ENCODE peak calls at places on chromosomes 13 and 19, in seven cellular contexts. Z, O, S, K, B, G and H are unnamed samples. For H3K4me1, the result is how much of the 10 kb centered on the place peaks cover.

GRCh38 chr19:49104229-49104864 is 9.8 kb upstream of the LIN7B start:
- DNase-seq in Z (no peak), O (no peak), S (no peak), K (no peak), B (no peak), G (no peak), H (no peak)

GRCh38 chr13:96141032-96141431 is 51.1 kb downstream of the HS6ST3 start:
- DNase-seq in Z (no peak), O (no peak), S (no peak), K (no peak), B (no peak), G (no peak), H (no peak)

GRCh38 chr13:72643339-72643989 is 84.0 kb downstream of the MZT1 start:
- DNase-seq in Z (no peak), O (peak), S (peak), K (no peak), B (no peak), G (no peak), H (no peak)

GRCh38 chr13:22736084-22736767 is 444.6 kb upstream of the SGCG start:
- DNase-seq in Z (peak), O (no peak), S (no peak), K (no peak), B (no peak), G (no peak), H (no peak)

GRCh38 chr19:1503089-1503924 is 9.5 kb downstream of the ADAMTSL5 start:
- DNase-seq in Z (no peak), O (peak), S (peak), K (no peak), B (no peak), G (peak), H (no peak)

GRCh38 chr13:43473437-43473836 is 313.3 kb downstream of the ENOX1 start:
- DNase-seq in Z (no peak), O (no peak), S (no peak), K (no peak), B (no peak), G (no peak), H (no peak)

GRCh38 chr19:49442354-49442753 is 1.0 kb upstream of the SLC17A7 start:
- DNase-seq in Z (no peak), O (no peak), S (no peak), K (no peak), B (no peak), G (peak), H (no peak)

GRCh38 chr13:70249332-70250064 is 141.2 kb upstream of the KLHL1 start:
- DNase-seq in Z (no peak), O (no peak), S (no peak), K (no peak), B (no peak), G (no peak), H (no peak)

GRCh38 chr13:26051231-26052135 is at the start of gene SHISA2:
- DNase-seq in Z (no peak), O (peak), S (peak), K (peak), B (peak), G (no peak), H (peak)

GRCh38 chr13:30510091-30510490 is 44.4 kb upstream of the HMGB1 start:
- DNase-seq in Z (no peak), O (no peak), S (no peak), K (no peak), B (no peak), G (no peak), H (no peak)

GRCh38 chr13:43157796-43158195 is 134.4 kb downstream of the DNAJC15 start:
- DNase-seq in Z (no peak), O (no peak), S (no peak), K (no peak), B (peak), G (no peak), H (no peak)

GRCh38 chr13:95552539-95553270 is at the start of gene CLDN10:
- DNase-seq in Z (peak), O (peak), S (no peak), K (no peak), B (no peak), G (no peak), H (no peak)

GRCh38 chr13:52029569-52029968 is 5.1 kb downstream of the UTP14C start:
- DNase-seq in Z (no peak), O (no peak), S (no peak), K (no peak), B (no peak), G (no peak), H (no peak)

GRCh38 chr19:5263615-5264014 is 77.0 kb downstream of the PTPRS start:
- DNase-seq in Z (no peak), O (no peak), S (no peak), K (no peak), B (no peak), G (no peak), H (no peak)
- TF ChIP-seq POLR2AphosphoS5 in Z (peak), O (no peak), S (no peak), K (no peak), B (no peak), G (no peak), H (no peak)

DNA sequence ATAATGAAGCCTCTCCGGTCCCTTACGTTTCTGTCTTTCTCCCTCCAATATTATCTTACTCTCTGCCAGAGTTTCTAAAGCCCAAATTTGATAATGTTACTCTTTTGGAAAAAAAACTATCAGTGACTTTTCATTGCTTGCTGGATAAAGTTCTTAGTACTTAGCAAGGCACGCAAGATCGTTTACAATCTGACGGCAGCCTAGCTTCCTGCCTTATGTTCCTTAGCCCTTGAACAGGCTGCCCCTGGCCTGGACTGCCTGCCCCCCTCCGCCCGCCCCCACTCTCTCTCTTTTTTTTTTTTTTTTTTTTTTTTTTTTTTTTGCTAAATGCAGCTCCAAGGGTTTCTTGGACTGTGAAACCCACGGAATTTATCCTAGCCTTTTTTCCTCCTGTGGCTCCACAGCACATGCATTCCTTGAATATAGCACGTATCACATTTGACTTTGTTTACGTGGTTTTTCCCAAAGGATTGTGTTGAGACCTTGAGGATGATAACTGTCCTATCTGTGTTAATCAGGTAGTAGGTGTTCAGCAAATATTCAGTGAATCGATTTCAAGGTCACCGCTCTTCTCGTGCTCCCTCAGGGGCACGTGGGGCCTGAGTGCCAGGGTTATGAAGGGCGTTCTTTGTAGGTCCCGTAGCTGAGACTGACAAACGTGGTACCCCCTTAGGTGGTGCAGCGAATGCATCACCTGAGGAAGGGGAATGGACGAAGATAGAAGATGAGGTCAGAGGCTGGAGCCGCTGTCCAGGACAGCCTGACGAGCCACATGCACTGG is 130.9 kb upstream of the RNF113B start:
- DNase-seq in Z (no peak), O (no peak), S (no peak), K (no peak), B (no peak), G (peak), H (no peak)
- TF ChIP-seq POLR2A in Z (no peak), O (no peak), S (no peak), K (no peak), B (no peak), G (no peak), H (no peak)

GRCh38 chr13:67227131-67227983 is 2.8 kb downstream of the PCDH9 start:
- DNase-seq in Z (no peak), O (no peak), S (no peak), K (no peak), B (no peak), G (no peak), H (no peak)
- H3K4me1 ChIP-seq in Z (under half), O (under half), S (under half), K (under half), B (under half), G (under half), H (under half)

GRCh38 chr19:35211545-35212230 is 16.9 kb downstream of the FAM187B start:
- DNase-seq in Z (peak), O (peak), S (peak), K (peak), B (peak), G (peak), H (no peak)

GRCh38 chr19:35212241-35212640 is 16.3 kb downstream of the FAM187B start:
- DNase-seq in Z (peak), O (no peak), S (no peak), K (no peak), B (peak), G (no peak), H (no peak)

GRCh38 chr19:35216026-35216832 is 12.3 kb downstream of the FAM187B start:
- DNase-seq in Z (peak), O (no peak), S (no peak), K (no peak), B (no peak), G (no peak), H (no peak)

GRCh38 chr19:35214766-35215422 is 13.6 kb downstream of the FAM187B start:
- DNase-seq in Z (no peak), O (no peak), S (no peak), K (no peak), B (no peak), G (no peak), H (no peak)

GRCh38 chr19:35213678-35214632 is 14.6 kb downstream of the FAM187B start:
- DNase-seq in Z (peak), O (peak), S (peak), K (peak), B (no peak), G (peak), H (no peak)
- TF ChIP-seq POLR2AphosphoS5 in Z (peak), O (peak), S (peak), K (peak), B (peak), G (peak), H (peak)

GRCh38 chr19:10832659-10833296 is 3.2 kb downstream of the TMED1 start:
- DNase-seq in Z (peak), O (no peak), S (no peak), K (no peak), B (no peak), G (no peak), H (no peak)

GRCh38 chr19:10830370-10830769 is 5.6 kb downstream of the TMED1 start:
- DNase-seq in Z (no peak), O (no peak), S (no peak), K (no peak), B (no peak), G (no peak), H (no peak)

GRCh38 chr19:10830941-10831779 is 4.9 kb downstream of the TMED1 start:
- DNase-seq in Z (no peak), O (no peak), S (no peak), K (no peak), B (no peak), G (no peak), H (no peak)

GRCh38 chr19:10829967-10830366 is 6.0 kb downstream of the TMED1 start:
- DNase-seq in Z (peak), O (no peak), S (no peak), K (no peak), B (no peak), G (no peak), H (no peak)

DNA sequence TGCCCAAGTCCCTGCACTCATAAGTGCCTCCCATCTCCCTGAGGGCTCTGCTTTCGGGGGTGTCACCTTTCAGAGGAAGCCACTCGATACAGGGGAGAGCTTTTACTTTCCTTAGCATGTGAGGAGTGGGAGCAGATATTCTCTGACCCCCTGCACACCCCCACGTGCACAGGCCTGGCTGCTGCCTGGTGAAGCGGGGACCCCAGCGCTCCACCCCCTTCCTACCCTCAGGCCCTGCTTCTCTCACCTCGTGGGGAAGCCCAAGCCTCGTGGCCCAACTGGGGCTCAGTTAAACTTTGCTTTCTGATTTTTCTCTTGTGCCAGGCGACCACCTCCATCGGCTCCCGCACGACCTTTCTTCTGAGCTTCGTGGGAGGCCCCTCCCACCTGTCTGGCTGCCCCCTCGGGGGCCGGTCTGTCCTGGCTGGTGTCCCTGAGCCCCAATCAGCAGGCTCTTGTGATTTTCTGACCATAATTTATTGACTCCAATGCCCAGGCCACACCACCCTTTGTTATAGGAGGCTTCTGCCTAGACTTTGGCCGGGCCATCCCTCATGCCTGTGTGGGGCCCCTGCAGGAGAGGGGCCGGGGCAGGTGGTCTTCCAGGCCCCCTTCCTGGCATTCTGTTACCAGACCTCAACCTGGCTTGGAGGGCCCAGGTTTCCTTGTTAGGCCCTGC is 3.9 kb downstream of the TMED1 start:
- DNase-seq in Z (peak), O (no peak), S (no peak), K (no peak), B (no peak), G (no peak), H (no peak)
- TF ChIP-seq POLR2A in Z (no peak), O (no peak), S (no peak), K (no peak), B (no peak), G (no peak), H (no peak)

GRCh38 chr19:46954502-46955004 is 65.1 kb upstream of the NPAS1 start:
- DNase-seq in Z (no peak), O (no peak), S (no peak), K (no peak), B (no peak), G (no peak), H (no peak)

GRCh38 chr19:46952874-46953273 is 66.8 kb upstream of the NPAS1 start:
- DNase-seq in Z (no peak), O (no peak), S (no peak), K (no peak), B (no peak), G (no peak), H (no peak)

GRCh38 chr19:46953955-46954501 is 65.6 kb upstream of the NPAS1 start:
- DNase-seq in Z (no peak), O (no peak), S (no peak), K (no peak), B (no peak), G (no peak), H (no peak)

GRCh38 chr19:46955813-46956371 is 63.7 kb upstream of the NPAS1 start:
- DNase-seq in Z (no peak), O (no peak), S (no peak), K (no peak), B (no peak), G (no peak), H (no peak)

GRCh38 chr19:46955114-46955812 is 64.4 kb upstream of the NPAS1 start:
- DNase-seq in Z (no peak), O (no peak), S (no peak), K (no peak), B (no peak), G (no peak), H (no peak)
- H3K4me1 ChIP-seq in Z (half or more), O (under half), S (under half), K (under half), B (half or more), G (under half), H (half or more)

GRCh38 chr19:42281175-42282035 is 12.4 kb downstream of the CIC start:
- DNase-seq in Z (peak), O (no peak), S (no peak), K (peak), B (no peak), G (peak), H (no peak)
- TF ChIP-seq POLR2AphosphoS5 in Z (peak), O (no peak), S (no peak), K (peak), B (peak), G (no peak), H (no peak)

DNA sequence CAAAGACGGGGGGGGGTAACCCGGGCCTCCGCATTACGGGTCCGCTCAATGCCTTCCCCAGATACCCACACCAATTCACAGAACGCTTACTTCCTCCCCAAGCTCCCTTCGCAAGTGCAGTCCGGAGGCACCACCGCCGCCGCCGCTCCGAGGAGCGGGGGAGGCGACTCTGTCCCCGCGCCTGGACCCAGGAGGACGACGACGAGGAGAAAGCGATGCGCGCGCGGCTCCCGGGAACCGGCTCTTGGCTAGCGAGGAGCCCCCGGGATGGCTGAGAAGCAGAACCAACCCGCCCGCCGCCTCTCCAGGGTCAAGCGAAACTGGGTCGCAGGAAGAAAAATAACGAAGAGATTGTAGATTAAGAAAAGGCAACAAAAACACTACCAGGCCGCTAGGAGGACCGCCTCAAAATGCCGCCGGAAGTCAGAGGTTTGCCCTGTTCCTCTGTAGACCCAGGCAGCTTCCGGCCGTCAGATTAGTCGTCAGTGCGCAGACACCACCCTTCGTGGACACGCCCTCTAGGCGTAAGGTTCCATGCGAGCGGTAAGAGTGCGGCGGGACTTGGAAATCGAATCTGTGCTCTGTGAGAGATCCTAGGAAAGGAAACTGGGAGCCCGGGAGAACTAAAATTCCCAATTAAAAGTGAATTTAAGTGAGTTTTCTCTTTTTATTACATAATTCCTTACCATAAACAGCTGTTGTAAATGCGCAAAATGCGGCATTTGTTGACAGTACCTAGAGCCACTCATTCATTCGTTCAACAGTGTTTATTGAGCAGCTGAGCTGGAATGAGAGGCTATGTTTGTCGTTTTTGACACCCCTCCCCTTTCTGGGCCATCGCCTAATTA is at the start of gene ZC3H13:
- DNase-seq in Z (peak), O (peak), S (peak), K (peak), B (peak), G (peak), H (no peak)
- TF ChIP-seq POLR2A in Z (no peak), O (no peak), S (no peak), K (peak), B (no peak), G (peak), H (peak)

GRCh38 chr19:12788682-12789097 is 2.6 kb upstream of the JUNB start:
- DNase-seq in Z (peak), O (peak), S (peak), K (peak), B (no peak), G (peak), H (no peak)

GRCh38 chr19:12786950-12787349 is 4.3 kb upstream of the JUNB start:
- DNase-seq in Z (no peak), O (no peak), S (no peak), K (no peak), B (no peak), G (no peak), H (no peak)

GRCh38 chr19:12787458-12787857 is 3.8 kb upstream of the JUNB start:
- DNase-seq in Z (no peak), O (no peak), S (no peak), K (no peak), B (no peak), G (no peak), H (no peak)

GRCh38 chr19:12789098-12789903 is 2.0 kb upstream of the JUNB start:
- DNase-seq in Z (no peak), O (no peak), S (no peak), K (no peak), B (no peak), G (no peak), H (no peak)

DNA sequence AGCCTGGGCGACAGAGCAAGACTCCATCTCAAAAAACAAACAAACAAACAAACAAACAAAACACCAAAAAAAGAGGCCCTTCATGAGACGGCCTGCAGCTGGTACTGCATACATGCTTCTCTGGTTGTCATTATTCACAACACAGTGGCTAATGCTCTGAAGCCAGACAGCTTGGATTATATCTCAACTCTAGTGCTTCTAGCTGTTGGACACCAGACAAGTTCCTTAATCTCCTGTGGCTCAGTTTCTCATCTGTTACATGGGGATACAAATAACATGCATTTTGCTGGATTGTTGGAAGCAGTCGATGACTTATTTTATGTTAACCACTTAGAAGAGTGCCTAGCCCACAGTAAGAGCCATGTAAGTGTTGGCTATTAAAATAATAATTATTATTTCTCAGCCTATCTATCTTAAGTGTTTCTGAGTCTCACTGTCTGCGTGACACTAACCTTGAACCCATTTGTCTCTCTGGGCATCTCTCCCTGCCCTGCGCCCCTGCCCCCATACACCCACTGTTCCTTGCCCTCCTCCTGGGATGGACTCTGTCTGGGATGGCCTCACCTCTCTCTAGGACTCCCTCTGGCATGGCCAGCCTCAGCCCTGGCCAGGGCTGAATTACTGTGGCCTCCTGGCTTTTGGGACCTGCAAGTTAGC is 3.1 kb upstream of the JUNB start:
- DNase-seq in Z (no peak), O (no peak), S (no peak), K (no peak), B (no peak), G (no peak), H (no peak)
- H3K4me1 ChIP-seq in Z (half or more), O (half or more), S (half or more), K (half or more), B (half or more), G (half or more), H (half or more)